ENCODE peak calls at places on chromosomes 11 and 22, in ten cellular contexts. One of them, this sample, is unnamed. For H3K4me1 and H3K36me3, the result is how much of the 10 kb centered on the place peaks cover.

GRCh38 chr11:117089685-117090084 is 8.5 kb downstream of the SIK3 start:
- DNase-seq in IMR-90: no peak
- DNase-seq in mesendoderm: no peak
- DNase-seq in upper lobe of right lung: no peak
- DNase-seq in PC-3: peak
- DNase-seq in CD4-positive, alpha-beta memory T cell: no peak
- DNase-seq in thoracic aorta: no peak
- DNase-seq in fibroblast of lung: no peak
- DNase-seq in aorta: no peak
- DNase-seq in naive thymus-derived CD4-positive, alpha-beta T cell: no peak
- DNase-seq in this sample: no peak

GRCh38 chr11:59574467-59574866 is 41.1 kb downstream of the OSBP start:
- DNase-seq in aorta: no peak
- DNase-seq in mesendoderm: no peak
- DNase-seq in upper lobe of right lung: no peak
- DNase-seq in fibroblast of lung: peak
- DNase-seq in CD4-positive, alpha-beta memory T cell: no peak
- DNase-seq in naive thymus-derived CD4-positive, alpha-beta T cell: no peak
- DNase-seq in IMR-90: peak
- DNase-seq in thoracic aorta: no peak
- DNase-seq in PC-3: no peak
- DNase-seq in this sample: no peak

GRCh38 chr11:132228756-132229325 is 858.4 kb downstream of the NTM start:
- DNase-seq in PC-3: no peak
- DNase-seq in fibroblast of lung: no peak
- DNase-seq in IMR-90: peak
- DNase-seq in upper lobe of right lung: no peak
- DNase-seq in naive thymus-derived CD4-positive, alpha-beta T cell: no peak
- DNase-seq in thoracic aorta: no peak
- DNase-seq in mesendoderm: peak
- DNase-seq in CD4-positive, alpha-beta memory T cell: no peak
- DNase-seq in aorta: no peak
- DNase-seq in this sample: no peak

GRCh38 chr11:14114269-14114668 is 151.7 kb downstream of the SPON1 start:
- DNase-seq in CD4-positive, alpha-beta memory T cell: no peak
- DNase-seq in naive thymus-derived CD4-positive, alpha-beta T cell: no peak
- DNase-seq in aorta: no peak
- DNase-seq in IMR-90: no peak
- DNase-seq in PC-3: no peak
- DNase-seq in fibroblast of lung: no peak
- DNase-seq in thoracic aorta: no peak
- DNase-seq in upper lobe of right lung: no peak
- DNase-seq in mesendoderm: no peak
- DNase-seq in this sample: no peak

GRCh38 chr22:35620624-35621245 is 3.6 kb upstream of the MB start:
- DNase-seq in fibroblast of lung: no peak
- DNase-seq in upper lobe of right lung: no peak
- DNase-seq in CD4-positive, alpha-beta memory T cell: no peak
- DNase-seq in aorta: peak
- DNase-seq in IMR-90: peak
- DNase-seq in mesendoderm: peak
- DNase-seq in PC-3: no peak
- DNase-seq in thoracic aorta: no peak
- DNase-seq in naive thymus-derived CD4-positive, alpha-beta T cell: no peak
- DNase-seq in this sample: no peak

GRCh38 chr11:69425895-69426544 is 55.4 kb upstream of the LINC01488 start:
- DNase-seq in CD4-positive, alpha-beta memory T cell: no peak
- DNase-seq in mesendoderm: no peak
- DNase-seq in aorta: no peak
- DNase-seq in thoracic aorta: no peak
- DNase-seq in PC-3: no peak
- DNase-seq in upper lobe of right lung: peak
- DNase-seq in IMR-90: no peak
- DNase-seq in naive thymus-derived CD4-positive, alpha-beta T cell: no peak
- DNase-seq in fibroblast of lung: no peak
- DNase-seq in this sample: no peak

GRCh38 chr22:37880668-37881440 is 25.2 kb upstream of the MICALL1 start:
- DNase-seq in naive thymus-derived CD4-positive, alpha-beta T cell: no peak
- DNase-seq in aorta: no peak
- DNase-seq in fibroblast of lung: peak
- DNase-seq in IMR-90: peak
- DNase-seq in thoracic aorta: no peak
- DNase-seq in PC-3: peak
- DNase-seq in upper lobe of right lung: no peak
- DNase-seq in mesendoderm: no peak
- DNase-seq in CD4-positive, alpha-beta memory T cell: no peak
- DNase-seq in this sample: no peak

GRCh38 chr11:43035011-43035564 is 276.7 kb upstream of the API5 start:
- DNase-seq in mesendoderm: peak
- DNase-seq in fibroblast of lung: no peak
- DNase-seq in PC-3: no peak
- DNase-seq in upper lobe of right lung: no peak
- DNase-seq in CD4-positive, alpha-beta memory T cell: no peak
- DNase-seq in aorta: no peak
- DNase-seq in IMR-90: no peak
- DNase-seq in naive thymus-derived CD4-positive, alpha-beta T cell: no peak
- DNase-seq in thoracic aorta: no peak
- DNase-seq in this sample: no peak

GRCh38 chr11:32297629-32298028 is 137.7 kb downstream of the WT1 start:
- DNase-seq in naive thymus-derived CD4-positive, alpha-beta T cell: no peak
- DNase-seq in thoracic aorta: no peak
- DNase-seq in fibroblast of lung: peak
- DNase-seq in PC-3: peak
- DNase-seq in mesendoderm: no peak
- DNase-seq in aorta: no peak
- DNase-seq in upper lobe of right lung: no peak
- DNase-seq in IMR-90: peak
- DNase-seq in CD4-positive, alpha-beta memory T cell: peak
- DNase-seq in this sample: no peak

GRCh38 chr11:126790550-126790981 is 210.0 kb downstream of the KIRREL3 start:
- DNase-seq in IMR-90: peak
- DNase-seq in upper lobe of right lung: no peak
- DNase-seq in mesendoderm: peak
- DNase-seq in PC-3: peak
- DNase-seq in CD4-positive, alpha-beta memory T cell: no peak
- DNase-seq in naive thymus-derived CD4-positive, alpha-beta T cell: no peak
- DNase-seq in thoracic aorta: no peak
- DNase-seq in aorta: no peak
- DNase-seq in fibroblast of lung: peak
- DNase-seq in this sample: peak

GRCh38 chr11:117345039-117345438 is 17.4 kb downstream of the CEP164 start:
- DNase-seq in PC-3: peak
- DNase-seq in thoracic aorta: no peak
- DNase-seq in naive thymus-derived CD4-positive, alpha-beta T cell: no peak
- DNase-seq in IMR-90: peak
- DNase-seq in fibroblast of lung: no peak
- DNase-seq in CD4-positive, alpha-beta memory T cell: no peak
- DNase-seq in mesendoderm: no peak
- DNase-seq in aorta: no peak
- DNase-seq in upper lobe of right lung: no peak
- DNase-seq in this sample: no peak

GRCh38 chr22:31734512-31734911 is 15.4 kb downstream of the PRR14L start:
- DNase-seq in thoracic aorta: no peak
- DNase-seq in PC-3: peak
- DNase-seq in naive thymus-derived CD4-positive, alpha-beta T cell: no peak
- DNase-seq in CD4-positive, alpha-beta memory T cell: no peak
- DNase-seq in IMR-90: peak
- DNase-seq in mesendoderm: peak
- DNase-seq in fibroblast of lung: peak
- DNase-seq in upper lobe of right lung: no peak
- DNase-seq in aorta: no peak
- DNase-seq in this sample: peak

GRCh38 chr11:61162092-61162935 is 1.1 kb upstream of the VPS37C start:
- DNase-seq in aorta: no peak
- DNase-seq in IMR-90: peak
- DNase-seq in PC-3: peak
- DNase-seq in upper lobe of right lung: no peak
- DNase-seq in naive thymus-derived CD4-positive, alpha-beta T cell: peak
- DNase-seq in mesendoderm: peak
- DNase-seq in fibroblast of lung: peak
- DNase-seq in CD4-positive, alpha-beta memory T cell: peak
- DNase-seq in thoracic aorta: no peak
- DNase-seq in this sample: no peak

GRCh38 chr11:116217006-116217405 is 555.8 kb downstream of the BUD13 start:
- DNase-seq in thoracic aorta: no peak
- DNase-seq in CD4-positive, alpha-beta memory T cell: no peak
- DNase-seq in aorta: no peak
- DNase-seq in fibroblast of lung: peak
- DNase-seq in naive thymus-derived CD4-positive, alpha-beta T cell: no peak
- DNase-seq in IMR-90: peak
- DNase-seq in upper lobe of right lung: peak
- DNase-seq in mesendoderm: peak
- DNase-seq in PC-3: peak
- DNase-seq in this sample: no peak

DNA sequence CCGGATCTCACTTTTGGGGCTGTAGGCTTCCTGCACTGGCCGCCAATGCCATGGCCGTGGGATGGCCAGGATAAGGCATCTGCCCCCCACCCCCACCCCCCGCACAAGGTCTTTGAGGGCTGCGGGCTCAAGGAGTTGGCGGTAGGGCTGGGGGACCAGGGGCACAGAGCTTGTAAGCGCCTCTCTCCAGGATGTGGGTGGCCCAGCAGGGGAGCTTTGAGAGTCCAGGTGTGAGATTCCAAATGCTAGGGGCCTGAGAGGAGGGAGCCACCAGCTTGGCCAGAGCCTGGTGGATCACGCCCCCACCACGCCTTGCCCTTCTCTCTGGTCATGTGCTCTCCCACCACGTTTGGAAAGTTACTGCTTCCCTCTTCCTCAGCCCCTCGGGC is 5.0 kb downstream of the CD81 start:
- DNase-seq in IMR-90: no peak
- DNase-seq in naive thymus-derived CD4-positive, alpha-beta T cell: no peak
- DNase-seq in mesendoderm: no peak
- DNase-seq in PC-3: no peak
- DNase-seq in CD4-positive, alpha-beta memory T cell: no peak
- DNase-seq in fibroblast of lung: no peak
- DNase-seq in upper lobe of right lung: no peak
- DNase-seq in aorta: no peak
- DNase-seq in thoracic aorta: no peak
- DNase-seq in this sample: no peak
- H3K27ac ChIP-seq in IMR-90: no peak
- H3K27ac ChIP-seq in naive thymus-derived CD4-positive, alpha-beta T cell: no peak
- H3K27ac ChIP-seq in mesendoderm: no peak
- H3K27ac ChIP-seq in PC-3: no peak
- H3K27ac ChIP-seq in CD4-positive, alpha-beta memory T cell: no peak
- H3K27ac ChIP-seq in fibroblast of lung: peak
- H3K27ac ChIP-seq in upper lobe of right lung: peak
- H3K27ac ChIP-seq in aorta: peak
- H3K27ac ChIP-seq in thoracic aorta: peak
- H3K27ac ChIP-seq in this sample: no peak

DNA sequence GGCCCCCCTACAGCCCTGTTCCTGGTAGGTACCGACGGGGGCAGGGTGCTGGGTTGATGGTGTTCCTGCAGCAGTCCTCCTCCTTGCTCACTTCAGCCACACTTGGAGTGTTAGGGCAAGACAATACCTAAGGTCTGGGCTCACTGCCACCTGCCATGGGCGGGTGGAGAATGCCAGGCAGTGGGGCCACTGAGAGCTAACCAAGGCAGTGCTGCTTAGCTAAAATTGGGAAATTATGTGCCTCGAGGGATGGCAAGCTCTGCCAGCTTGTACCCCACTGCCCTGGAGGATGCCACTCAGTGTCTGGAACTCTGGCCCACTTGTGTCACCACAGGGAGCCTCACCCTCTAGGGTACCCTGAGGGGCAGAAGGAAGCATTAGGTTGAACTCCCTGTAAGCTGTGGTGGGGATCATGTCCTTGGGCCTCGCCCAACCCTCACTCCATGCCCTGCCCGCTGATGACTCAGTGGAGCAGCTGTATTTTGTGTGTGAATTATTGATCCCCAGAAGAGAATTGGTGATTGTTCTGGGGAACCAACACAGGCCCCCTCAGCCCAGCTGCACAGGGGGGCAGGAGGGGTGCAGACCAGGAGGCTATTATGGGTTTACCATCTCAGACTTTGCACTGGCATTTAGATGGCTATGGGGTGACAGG is 17.7 kb downstream of the PHLDB1 start:
- DNase-seq in IMR-90: no peak
- DNase-seq in upper lobe of right lung: no peak
- DNase-seq in fibroblast of lung: no peak
- DNase-seq in naive thymus-derived CD4-positive, alpha-beta T cell: no peak
- DNase-seq in PC-3: peak
- DNase-seq in CD4-positive, alpha-beta memory T cell: no peak
- DNase-seq in aorta: peak
- DNase-seq in thoracic aorta: no peak
- DNase-seq in mesendoderm: no peak
- DNase-seq in this sample: no peak
- H3K4me1 ChIP-seq in IMR-90: under half
- H3K4me1 ChIP-seq in upper lobe of right lung: half or more
- H3K4me1 ChIP-seq in fibroblast of lung: under half
- H3K4me1 ChIP-seq in naive thymus-derived CD4-positive, alpha-beta T cell: under half
- H3K4me1 ChIP-seq in PC-3: under half
- H3K4me1 ChIP-seq in CD4-positive, alpha-beta memory T cell: under half
- H3K4me1 ChIP-seq in aorta: under half
- H3K4me1 ChIP-seq in thoracic aorta: under half
- H3K4me1 ChIP-seq in mesendoderm: under half
- H3K4me1 ChIP-seq in this sample: under half

DNA sequence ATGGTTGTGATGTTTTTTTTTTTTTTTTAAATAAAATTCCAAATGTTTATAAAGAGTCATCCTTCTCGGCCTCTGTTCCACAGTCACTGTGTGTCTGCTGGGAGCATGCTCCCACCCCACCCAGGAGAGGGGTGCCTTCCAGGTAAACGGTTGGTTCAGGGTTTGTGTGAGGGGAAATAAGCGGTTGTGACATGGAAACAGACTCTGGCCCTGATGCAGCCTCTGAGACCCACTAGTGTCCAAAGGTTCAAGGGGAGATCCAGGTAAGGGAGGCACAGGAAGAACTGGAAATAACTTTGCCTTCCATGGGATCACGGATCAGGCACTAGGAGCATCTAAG is 6.0 kb upstream of the GAS2L1 start:
- DNase-seq in PC-3: no peak
- DNase-seq in upper lobe of right lung: no peak
- DNase-seq in IMR-90: no peak
- DNase-seq in fibroblast of lung: no peak
- DNase-seq in aorta: peak
- DNase-seq in mesendoderm: no peak
- DNase-seq in naive thymus-derived CD4-positive, alpha-beta T cell: no peak
- DNase-seq in thoracic aorta: no peak
- DNase-seq in CD4-positive, alpha-beta memory T cell: no peak
- DNase-seq in this sample: no peak
- H3K36me3 ChIP-seq in PC-3: under half
- H3K36me3 ChIP-seq in upper lobe of right lung: half or more
- H3K36me3 ChIP-seq in IMR-90: half or more
- H3K36me3 ChIP-seq in fibroblast of lung: under half
- H3K36me3 ChIP-seq in aorta: under half
- H3K36me3 ChIP-seq in mesendoderm: under half
- H3K36me3 ChIP-seq in naive thymus-derived CD4-positive, alpha-beta T cell: under half
- H3K36me3 ChIP-seq in thoracic aorta: under half
- H3K36me3 ChIP-seq in CD4-positive, alpha-beta memory T cell: under half
- H3K36me3 ChIP-seq in this sample: half or more

DNA sequence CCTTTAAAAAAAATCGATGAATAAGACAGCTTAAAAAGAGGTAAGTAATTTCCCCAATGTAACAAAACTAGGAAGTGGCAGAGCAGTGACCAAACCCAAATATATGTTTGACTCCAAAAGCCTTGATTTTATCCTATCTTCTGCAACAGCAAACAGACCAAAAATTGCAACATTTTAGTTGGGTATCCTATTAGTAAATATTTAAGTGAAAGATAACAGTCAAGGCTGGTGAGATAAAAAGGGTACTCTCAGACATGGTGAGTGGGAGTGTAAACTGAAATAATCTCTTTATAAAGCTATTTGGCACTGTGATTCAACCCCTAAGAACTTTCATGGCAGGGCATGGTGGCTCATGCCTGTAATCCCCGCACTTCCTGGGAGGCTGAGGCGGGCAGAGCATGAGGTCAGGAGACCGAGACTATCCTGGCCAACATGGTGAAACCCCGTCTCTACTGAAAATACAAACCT is 1.9 kb upstream of the RDX start:
- DNase-seq in PC-3: peak
- DNase-seq in fibroblast of lung: no peak
- DNase-seq in mesendoderm: peak
- DNase-seq in aorta: no peak
- DNase-seq in thoracic aorta: no peak
- DNase-seq in IMR-90: no peak
- DNase-seq in upper lobe of right lung: no peak
- DNase-seq in naive thymus-derived CD4-positive, alpha-beta T cell: no peak
- DNase-seq in CD4-positive, alpha-beta memory T cell: no peak
- DNase-seq in this sample: peak
- H3K27ac ChIP-seq in PC-3: peak
- H3K27ac ChIP-seq in fibroblast of lung: no peak
- H3K27ac ChIP-seq in mesendoderm: peak
- H3K27ac ChIP-seq in aorta: no peak
- H3K27ac ChIP-seq in thoracic aorta: no peak
- H3K27ac ChIP-seq in IMR-90: no peak
- H3K27ac ChIP-seq in upper lobe of right lung: no peak
- H3K27ac ChIP-seq in naive thymus-derived CD4-positive, alpha-beta T cell: no peak
- H3K27ac ChIP-seq in CD4-positive, alpha-beta memory T cell: no peak
- H3K27ac ChIP-seq in this sample: peak